ENCODE peak calls at places on chromosomes 4 and X, in five cellular contexts. N is tibial nerve, H is SK-N-SH, G is A549, C is suprapubic skin. W is an unnamed sample. For H3K4me1, the result is how much of the 10 kb centered on the place peaks cover.

GRCh38 chrX:122134291-122134690 is 1049.8 kb upstream of the GRIA3 start:
- DNase-seq in N (no peak), G (no peak), H (no peak), C (no peak), W (no peak)

GRCh38 chrX:124362761-124363160 is 16.4 kb downstream of the SH2D1A start:
- DNase-seq in N (no peak), G (no peak), C (no peak), H (no peak), W (no peak)

GRCh38 chrX:53239474-53239873 is 14.5 kb upstream of the KDM5C start:
- DNase-seq in N (no peak), H (no peak), G (peak), C (no peak), W (no peak)

GRCh38 chr4:26839534-26839951 is 21.1 kb upstream of the STIM2 start:
- DNase-seq in G (no peak), C (no peak), H (peak), N (no peak), W (no peak)

GRCh38 chrX:15849555-15849954 is 5.1 kb downstream of the AP1S2 start:
- DNase-seq in G (no peak), N (no peak), H (peak), C (no peak), W (no peak)

GRCh38 chr4:38914859-38915258 is 47.3 kb downstream of the FAM114A1 start:
- DNase-seq in G (no peak), H (no peak), C (no peak), N (no peak), W (no peak)

GRCh38 chr4:85177092-85177491 is 210.6 kb upstream of the WDFY3 start:
- DNase-seq in C (no peak), G (no peak), H (no peak), N (no peak), W (no peak)

GRCh38 chrX:49934729-49935128 is 12.3 kb downstream of the CLCN5 start:
- DNase-seq in C (no peak), G (no peak), H (no peak), N (no peak), W (no peak)

GRCh38 chr4:147518846-147519767 is 38.2 kb downstream of the EDNRA start:
- DNase-seq in N (no peak), C (no peak), H (peak), G (peak), W (peak)

GRCh38 chrX:46260502-46260901 is 284.7 kb downstream of the ZNF674 start:
- DNase-seq in G (no peak), C (no peak), H (no peak), N (no peak), W (no peak)

GRCh38 chr4:157265281-157265680 is 44.8 kb downstream of the GRIA2 start:
- DNase-seq in H (no peak), C (no peak), N (no peak), G (no peak), W (peak)

GRCh38 chr4:70676554-70677090 is 10.3 kb upstream of the JCHAIN start:
- DNase-seq in H (no peak), N (no peak), C (no peak), G (no peak), W (no peak)

GRCh38 chrX:39477438-39478120 is 620.2 kb downstream of the BCOR start:
- DNase-seq in G (no peak), H (no peak), C (no peak), N (no peak), W (peak)

GRCh38 chr4:8675383-8675782 is 82.8 kb downstream of the CPZ start:
- DNase-seq in G (peak), N (no peak), C (no peak), H (no peak), W (no peak)

GRCh38 chrX:41449615-41450014 is 2.5 kb downstream of the NYX start:
- DNase-seq in N (no peak), H (no peak), G (no peak), C (no peak), W (no peak)

GRCh38 chrX:77160301-77160700 is 286.9 kb upstream of the FGF16 start:
- DNase-seq in G (peak), H (no peak), C (no peak), N (no peak), W (no peak)

GRCh38 chrX:107773206-107773605 is 2.4 kb downstream of the TSC22D3 start:
- DNase-seq in C (no peak), G (no peak), N (no peak), H (no peak), W (no peak)

GRCh38 chrX:113962338-113962737 is 621.5 kb upstream of the HTR2C start:
- DNase-seq in C (no peak), H (no peak), N (no peak), G (no peak), W (no peak)

GRCh38 chrX:68676340-68676739 is 28.9 kb downstream of the STARD8 start:
- DNase-seq in G (no peak), N (no peak), C (no peak), H (no peak), W (no peak)

GRCh38 chrX:8743126-8743732 is 11.3 kb upstream of the ANOS1 start:
- DNase-seq in N (peak), C (no peak), G (peak), H (peak), W (peak)

GRCh38 chr4:77044458-77045124 is 31.2 kb downstream of the CCNI start:
- DNase-seq in N (no peak), H (no peak), G (peak), C (no peak), W (no peak)

GRCh38 chr4:184262901-184263300 is 45.2 kb upstream of the ENPP6 start:
- DNase-seq in H (no peak), G (no peak), C (no peak), N (no peak), W (no peak)

GRCh38 chrX:13440166-13440565 is 120.3 kb upstream of the ATXN3L start:
- DNase-seq in H (no peak), G (no peak), N (no peak), C (no peak), W (no peak)

GRCh38 chr4:88803600-88804096 is 106.0 kb upstream of the NAP1L5 start:
- DNase-seq in C (no peak), G (peak), N (peak), H (no peak), W (no peak)

GRCh38 chr4:46886711-46887110 is 22.3 kb downstream of the COX7B2 start:
- DNase-seq in C (no peak), H (no peak), N (no peak), G (peak), W (no peak)

GRCh38 chr4:107283587-107284559 is 247.8 kb upstream of the DKK2 start:
- DNase-seq in N (no peak), H (peak), C (no peak), G (peak), W (no peak)

GRCh38 chr4:107248571-107248970 is 212.5 kb upstream of the DKK2 start:
- DNase-seq in G (no peak), N (no peak), H (no peak), C (no peak), W (no peak)

GRCh38 chr4:23972805-23973204 is 83.0 kb upstream of the PPARGC1A start:
- DNase-seq in G (no peak), H (no peak), N (no peak), C (no peak), W (no peak)

GRCh38 chrX:120457766-120458180 is 11.3 kb downstream of the LAMP2 start:
- DNase-seq in C (no peak), N (no peak), G (no peak), H (no peak), W (no peak)

GRCh38 chrX:39196192-39197102 is 395.2 kb downstream of the MID1IP1 start:
- DNase-seq in C (no peak), N (peak), G (no peak), H (no peak), W (peak)

GRCh38 chrX:121456315-121456714 is 408.9 kb downstream of the GLUD2 start:
- DNase-seq in C (no peak), G (no peak), N (no peak), H (no peak), W (no peak)

GRCh38 chr4:98646422-98646821 is 12.0 kb downstream of the TSPAN5 start:
- DNase-seq in N (no peak), G (no peak), C (no peak), H (no peak), W (no peak)

GRCh38 chrX:43008356-43008755 is 230.4 kb upstream of the PPP1R2C start:
- DNase-seq in N (no peak), H (no peak), G (no peak), C (no peak), W (no peak)

GRCh38 chrX:43002526-43003203 is 224.7 kb upstream of the PPP1R2C start:
- DNase-seq in H (no peak), G (no peak), C (no peak), N (no peak), W (no peak)

GRCh38 chrX:43003204-43003565 is 225.2 kb upstream of the PPP1R2C start:
- DNase-seq in N (no peak), C (no peak), G (no peak), H (no peak), W (no peak)

GRCh38 chrX:43003939-43004338 is 226.0 kb upstream of the PPP1R2C start:
- DNase-seq in N (no peak), C (no peak), H (no peak), G (no peak), W (no peak)

GRCh38 chrX:43005561-43005960 is 227.6 kb upstream of the PPP1R2C start:
- DNase-seq in G (no peak), C (no peak), N (no peak), H (no peak), W (no peak)
- H3K4me1 ChIP-seq in G (under half), C (under half), N (under half), H (under half), W (under half)

GRCh38 chr4:139555073-139555704 is 830 bp downstream of the SETD7 start:
- DNase-seq in N (peak), H (peak), G (peak), C (peak), W (peak)
- TF ChIP-seq EP300 in N (peak), H (no peak), G (no peak), C (no peak), W (no peak)

DNA sequence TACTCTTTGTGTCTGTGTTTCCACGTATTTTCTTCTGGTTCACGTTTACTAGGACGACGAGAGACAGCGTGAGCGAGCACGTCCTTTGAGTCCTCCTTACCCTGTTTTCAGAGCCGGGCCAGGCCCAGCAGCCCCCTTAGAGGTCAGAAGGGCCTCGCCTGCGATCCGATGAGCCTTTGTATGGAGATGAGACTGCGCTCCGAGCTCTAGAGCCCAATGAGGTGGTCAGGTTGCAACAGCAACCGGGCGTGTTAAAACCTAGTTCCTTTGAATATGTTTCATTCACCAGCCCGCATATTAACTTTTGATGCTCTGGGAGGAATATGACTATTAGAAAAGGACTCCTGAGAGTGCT is 55.6 kb upstream of the TADA2B start:
- DNase-seq in C (no peak), H (no peak), G (no peak), N (no peak), W (no peak)
- H3K4me1 ChIP-seq in C (half or more), H (under half), G (under half), N (under half), W (half or more)

DNA sequence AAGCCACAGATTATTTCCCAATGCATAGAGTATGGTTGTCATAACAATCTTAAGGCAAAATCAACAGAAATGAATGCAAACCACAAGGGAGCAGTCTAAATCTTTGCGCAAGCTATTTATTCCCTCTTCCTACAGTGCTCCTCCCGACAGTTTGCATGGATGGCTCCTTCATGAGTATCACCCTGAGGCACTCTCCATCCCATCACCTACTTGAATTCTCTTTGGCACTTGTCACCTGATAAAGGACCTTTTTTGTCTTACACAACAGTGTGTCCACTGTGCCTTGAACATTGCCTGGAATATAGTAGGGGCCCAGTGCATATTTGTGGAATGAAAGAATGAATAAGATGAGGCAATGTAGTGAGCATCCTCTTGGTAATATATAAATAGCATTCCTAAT is 35.5 kb upstream of the MMAA start:
- DNase-seq in H (no peak), G (no peak), N (no peak), C (no peak), W (no peak)
- TF ChIP-seq EP300 in H (no peak), G (no peak), N (no peak), C (no peak), W (no peak)